ENCODE peak calls at places on chromosomes 13 and 19, in eight cellular contexts. C is K562, Y is OCI-LY7, H is breast epithelium, F is spleen, Z is A549, W is left lung, B is lower lobe of right lung. L is an unnamed sample.

GRCh38 chr13:113839536-113840204 is 24.2 kb downstream of the GAS6 start:
- DNase-seq in C (no peak), Y (no peak), H (no peak), F (no peak), Z (no peak), W (no peak), B (peak), L (no peak)

GRCh38 chr13:31038834-31039552 is 106.5 kb downstream of the TEX26 start:
- DNase-seq in C (no peak), Y (peak), H (no peak), F (no peak), Z (no peak), W (no peak), B (no peak), L (no peak)

GRCh38 chr13:106619688-106620555 is 52.0 kb upstream of the ARGLU1 start:
- DNase-seq in C (peak), Y (peak), H (no peak), F (no peak), Z (peak), W (no peak), B (no peak), L (peak)

GRCh38 chr13:24233351-24233901 is 72.9 kb downstream of the SPATA13 start:
- DNase-seq in C (no peak), Y (no peak), H (no peak), F (no peak), Z (no peak), W (no peak), B (no peak), L (peak)

GRCh38 chr13:33799950-33800592 is 17.9 kb upstream of the RFC3 start:
- DNase-seq in C (no peak), Y (peak), H (no peak), F (no peak), Z (no peak), W (no peak), B (no peak), L (peak)

GRCh38 chr19:18847516-18848463 is 16.0 kb downstream of the UPF1 start:
- DNase-seq in C (no peak), Y (no peak), H (no peak), F (peak), Z (no peak), W (no peak), B (peak), L (peak)

GRCh38 chr13:67369895-67370660 is 139.9 kb upstream of the PCDH9 start:
- DNase-seq in C (no peak), Y (no peak), H (no peak), F (no peak), Z (no peak), W (no peak), B (no peak), L (no peak)

GRCh38 chr13:108269601-108270328 is at the start of gene TNFSF13B:
- DNase-seq in C (peak), Y (peak), H (no peak), F (peak), Z (no peak), W (peak), B (peak), L (peak)

GRCh38 chr19:18503971-18504885 is 17.6 kb downstream of the ELL start:
- DNase-seq in C (no peak), Y (no peak), H (no peak), F (peak), Z (no peak), W (no peak), B (no peak), L (no peak)

GRCh38 chr19:35088514-35088913 is 27.1 kb upstream of the FXYD3 start:
- DNase-seq in C (no peak), Y (peak), H (no peak), F (no peak), Z (peak), W (no peak), B (no peak), L (peak)

GRCh38 chr13:52395704-52396103 is 10.3 kb downstream of the THSD1 start:
- DNase-seq in C (no peak), Y (no peak), H (no peak), F (no peak), Z (no peak), W (no peak), B (no peak), L (no peak)

GRCh38 chr13:45121421-45121820 is 1.1 kb downstream of the GTF2F2 start:
- DNase-seq in C (peak), Y (peak), H (no peak), F (no peak), Z (no peak), W (no peak), B (no peak), L (peak)

GRCh38 chr13:40343550-40344269 is 322.7 kb downstream of the FOXO1 start:
- DNase-seq in C (no peak), Y (no peak), H (no peak), F (no peak), Z (no peak), W (no peak), B (no peak), L (no peak)

GRCh38 chr13:113405481-113406300 is 41.8 kb upstream of the GRTP1 start:
- DNase-seq in C (no peak), Y (no peak), H (no peak), F (peak), Z (no peak), W (no peak), B (no peak), L (no peak)

GRCh38 chr13:34137200-34137599 is 319.3 kb downstream of the RFC3 start:
- DNase-seq in C (no peak), Y (no peak), H (no peak), F (no peak), Z (no peak), W (no peak), B (no peak), L (no peak)

GRCh38 chr13:32443111-32443510 is 15.2 kb upstream of the N4BP2L1 start:
- DNase-seq in C (peak), Y (peak), H (no peak), F (no peak), Z (peak), W (no peak), B (no peak), L (peak)

GRCh38 chr13:110560606-110561334 is 752 bp downstream of the RAB20 start:
- DNase-seq in C (peak), Y (no peak), H (no peak), F (no peak), Z (no peak), W (no peak), B (no peak), L (peak)

GRCh38 chr13:51277943-51278342 is 55.7 kb downstream of the FAM124A start:
- DNase-seq in C (no peak), Y (no peak), H (no peak), F (no peak), Z (no peak), W (no peak), B (no peak), L (no peak)

GRCh38 chr13:26978081-26978860 is 193.3 kb downstream of the USP12 start:
- DNase-seq in C (no peak), Y (no peak), H (no peak), F (no peak), Z (no peak), W (no peak), B (no peak), L (peak)

GRCh38 chr19:30387311-30388115 is 15.3 kb downstream of the ZNF536 start:
- DNase-seq in C (no peak), Y (no peak), H (no peak), F (no peak), Z (no peak), W (no peak), B (no peak), L (no peak)
- H3K27ac ChIP-seq in C (no peak), Y (no peak), H (no peak), F (no peak), Z (no peak), W (no peak), B (no peak), L (no peak)

GRCh38 chr13:19592657-19593175 is 31.4 kb upstream of the TPTE2 start:
- DNase-seq in C (no peak), Y (no peak), H (no peak), F (no peak), Z (no peak), W (no peak), B (no peak), L (no peak)
- H3K27ac ChIP-seq in C (no peak), Y (no peak), H (no peak), F (no peak), Z (no peak), W (no peak), B (no peak), L (no peak)

DNA sequence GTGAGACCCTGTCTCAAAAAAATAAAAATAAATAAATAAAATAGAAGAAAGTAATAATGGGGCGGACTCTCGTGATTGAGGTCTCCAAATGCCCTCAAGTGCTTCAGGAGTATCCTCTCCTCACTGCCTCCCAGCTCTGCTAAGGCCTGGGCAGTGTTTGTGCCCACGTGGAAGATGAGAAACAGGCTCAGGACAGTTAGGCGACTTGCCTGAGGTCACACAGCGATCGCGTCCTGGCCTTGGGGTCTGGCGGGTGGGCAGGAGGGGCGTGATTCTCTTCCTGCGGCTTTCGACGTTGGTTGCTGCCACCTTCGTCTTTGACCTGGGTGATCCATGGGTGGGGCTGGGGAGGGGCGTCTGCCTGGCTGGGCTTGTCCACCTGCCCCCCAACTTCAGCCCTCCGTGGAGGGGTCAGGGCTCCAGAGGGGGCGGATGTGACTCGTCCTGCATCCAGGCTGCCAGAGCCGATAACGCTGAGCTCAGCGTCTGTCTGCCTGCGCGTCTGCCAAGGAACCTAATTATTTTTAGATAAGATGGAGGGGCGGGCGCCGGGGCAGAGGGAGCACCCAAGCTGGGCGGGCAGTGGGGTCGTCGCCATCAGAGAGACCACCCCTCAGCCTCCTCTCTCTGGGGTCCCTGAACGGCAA is 56.9 kb downstream of the NFIC start:
- DNase-seq in C (peak), Y (no peak), H (no peak), F (no peak), Z (no peak), W (no peak), B (no peak), L (no peak)
- H3K27ac ChIP-seq in C (peak), Y (no peak), H (peak), F (no peak), Z (no peak), W (peak), B (peak), L (no peak)

GRCh38 chr19:47631681-47632446 is 22.9 kb downstream of the BICRA start:
- DNase-seq in C (no peak), Y (no peak), H (no peak), F (no peak), Z (no peak), W (no peak), B (no peak), L (peak)
- H3K27ac ChIP-seq in C (no peak), Y (no peak), H (no peak), F (no peak), Z (no peak), W (no peak), B (no peak), L (no peak)

DNA sequence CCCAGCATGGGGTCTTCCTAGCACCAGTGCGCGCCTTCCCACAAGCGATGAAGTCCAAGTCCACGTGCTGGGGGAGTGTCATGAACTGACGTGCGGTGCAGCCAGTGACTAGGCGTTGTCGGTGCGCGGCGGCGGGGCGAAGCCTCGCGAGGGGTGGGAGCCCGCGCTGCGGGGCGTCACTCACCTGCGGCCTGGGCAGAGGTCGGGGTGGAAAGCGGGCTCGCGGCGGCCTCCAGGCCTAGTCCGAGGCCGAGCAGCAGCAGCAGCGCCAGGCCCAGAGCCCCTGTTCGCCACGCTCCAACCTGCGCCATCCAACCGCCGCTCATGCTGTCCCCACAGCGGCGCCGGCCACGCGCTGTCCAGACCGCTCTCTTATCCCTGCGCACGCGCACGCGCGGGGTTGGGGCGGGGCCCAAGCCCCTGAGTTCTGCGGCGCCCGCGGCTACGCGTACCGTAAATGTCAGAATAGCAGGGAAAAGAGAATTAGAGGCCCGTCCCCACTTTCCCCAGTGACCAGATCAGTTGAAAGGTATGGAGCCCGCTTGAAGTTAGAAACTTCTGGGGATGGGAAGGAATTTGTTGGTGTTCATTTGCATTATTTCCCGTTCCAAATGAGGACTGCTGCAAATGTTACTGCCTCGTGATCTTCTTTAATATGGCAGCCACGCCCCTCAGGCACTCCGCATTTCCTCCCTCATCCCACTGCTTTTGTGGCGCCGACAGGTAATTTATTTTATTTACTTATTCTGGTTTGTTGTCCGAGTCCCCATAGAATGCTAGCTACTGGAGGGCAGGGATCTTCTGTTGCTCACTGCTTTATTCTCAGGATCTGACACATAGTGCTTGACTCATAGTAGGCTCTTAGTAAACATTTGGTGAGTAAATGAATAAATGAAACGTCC is at the start of gene CD320:
- DNase-seq in C (peak), Y (peak), H (peak), F (peak), Z (peak), W (peak), B (peak), L (peak)
- H3K27ac ChIP-seq in C (peak), Y (peak), H (peak), F (peak), Z (peak), W (peak), B (peak), L (peak)

DNA sequence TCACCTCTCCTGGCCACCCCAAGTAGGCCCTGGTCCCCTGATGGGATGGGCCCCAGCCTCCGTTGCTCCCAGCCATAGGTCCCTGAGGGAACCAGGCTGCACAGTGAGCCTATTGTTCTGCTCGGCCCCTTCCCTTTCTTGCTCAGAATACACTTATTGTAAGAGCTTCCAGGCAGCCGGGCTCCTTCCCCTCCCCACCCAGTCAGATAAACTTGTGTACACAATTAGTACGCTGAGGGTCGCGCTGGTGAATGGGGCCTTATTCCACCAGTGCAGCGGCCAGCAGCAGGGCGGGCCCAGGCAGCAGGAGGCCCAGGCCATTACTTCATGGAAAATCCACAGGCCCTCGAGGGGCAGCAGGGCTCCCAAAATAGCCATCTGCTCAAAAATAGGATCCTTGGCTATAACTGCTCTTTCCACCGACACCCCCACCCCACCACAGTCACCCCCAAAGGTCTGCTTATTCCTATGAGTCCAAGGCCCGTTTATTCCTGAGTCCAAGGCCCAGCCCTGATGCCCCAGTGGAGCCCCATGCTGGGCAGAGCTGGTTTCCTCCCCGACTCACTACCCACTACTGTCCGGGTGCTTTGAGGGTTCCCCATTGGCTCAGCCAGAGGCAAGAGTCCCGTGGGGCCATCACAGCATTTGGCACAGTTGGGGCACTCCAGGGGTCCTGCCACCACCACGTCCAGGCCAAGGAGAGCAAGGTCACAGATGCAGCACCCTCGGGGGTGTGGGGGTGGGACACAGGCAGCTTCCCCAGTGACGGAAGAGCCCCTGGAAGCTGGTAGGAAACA is 22.1 kb downstream of the CAPN12 start:
- DNase-seq in C (no peak), Y (no peak), H (no peak), F (no peak), Z (no peak), W (no peak), B (no peak), L (peak)
- H3K27ac ChIP-seq in C (no peak), Y (no peak), H (peak), F (peak), Z (peak), W (peak), B (peak), L (peak)

GRCh38 chr19:44939668-44940067 is 2.4 kb upstream of the APOC4 start:
- DNase-seq in C (no peak), Y (no peak), H (no peak), F (no peak), Z (no peak), W (no peak), B (no peak), L (peak)
- H3K27ac ChIP-seq in C (no peak), Y (no peak), H (no peak), F (no peak), Z (no peak), W (no peak), B (no peak), L (no peak)

GRCh38 chr19:48713864-48714755 is 5.4 kb downstream of the MAMSTR start:
- DNase-seq in C (peak), Y (peak), H (peak), F (peak), Z (peak), W (peak), B (peak), L (peak)

GRCh38 chr19:48714759-48715261 is 4.7 kb downstream of the MAMSTR start:
- DNase-seq in C (no peak), Y (no peak), H (no peak), F (no peak), Z (no peak), W (no peak), B (no peak), L (no peak)

GRCh38 chr19:48717059-48717395 is 2.5 kb downstream of the MAMSTR start:
- DNase-seq in C (no peak), Y (no peak), H (no peak), F (no peak), Z (no peak), W (no peak), B (no peak), L (no peak)

GRCh38 chr19:48715276-48715675 is 4.2 kb downstream of the MAMSTR start:
- DNase-seq in C (no peak), Y (no peak), H (no peak), F (no peak), Z (no peak), W (no peak), B (peak), L (no peak)

GRCh38 chr19:48715681-48716171 is 3.8 kb downstream of the MAMSTR start:
- DNase-seq in C (no peak), Y (no peak), H (no peak), F (no peak), Z (no peak), W (no peak), B (no peak), L (no peak)
- H3K27ac ChIP-seq in C (no peak), Y (no peak), H (peak), F (no peak), Z (peak), W (no peak), B (peak), L (no peak)

L was measured in cardiac muscle cell.